ENCODE peak calls at places on chromosomes 4 and X, in seven cellular contexts. One of them, this sample, is unnamed.

GRCh38 chr4:169640261-169640880 is 20.0 kb downstream of the CLCN3 start:
- DNase-seq in SJSA1: no peak
- DNase-seq in memory B cell: no peak
- DNase-seq in tibial artery: no peak
- DNase-seq in activated CD4-positive, alpha-beta T cell treated with anti-CD3 and anti-CD28 coated beads, Interleukin-2, amount 10 ng/mL, durations not matched to agents 7 days and 5 days: no peak
- DNase-seq in activated T-helper 2 cell treated with anti-CD3 and anti-CD28 coated beads, Interferon-gamma antibody, Interleukin-2, Interleukin-4, amounts not matched to agents 10 μg/mL and 5 μg/mL and 100 μg/mL, durations not matched to agents 14 hours and 24 hours and 36 hours: no peak
- DNase-seq in CD4-positive, CD25-positive, alpha-beta regulatory T cell: no peak
- DNase-seq in this sample: no peak

GRCh38 chr4:184506527-184507121 is 32.3 kb upstream of the IRF2 start:
- DNase-seq in SJSA1: no peak
- DNase-seq in memory B cell: peak; percentile 72
- DNase-seq in tibial artery: no peak
- DNase-seq in activated CD4-positive, alpha-beta T cell treated with anti-CD3 and anti-CD28 coated beads, Interleukin-2, amount 10 ng/mL, durations not matched to agents 7 days and 5 days: peak; percentile 57
- DNase-seq in activated T-helper 2 cell treated with anti-CD3 and anti-CD28 coated beads, Interferon-gamma antibody, Interleukin-2, Interleukin-4, amounts not matched to agents 10 μg/mL and 5 μg/mL and 100 μg/mL, durations not matched to agents 14 hours and 24 hours and 36 hours: peak; percentile 20
- DNase-seq in CD4-positive, CD25-positive, alpha-beta regulatory T cell: peak; percentile 6
- DNase-seq in this sample: peak; percentile 87

GRCh38 chr4:151921371-151921770 is 160.6 kb upstream of the GATB start:
- DNase-seq in SJSA1: no peak
- DNase-seq in memory B cell: no peak
- DNase-seq in tibial artery: no peak
- DNase-seq in activated CD4-positive, alpha-beta T cell treated with anti-CD3 and anti-CD28 coated beads, Interleukin-2, amount 10 ng/mL, durations not matched to agents 7 days and 5 days: no peak
- DNase-seq in activated T-helper 2 cell treated with anti-CD3 and anti-CD28 coated beads, Interferon-gamma antibody, Interleukin-2, Interleukin-4, amounts not matched to agents 10 μg/mL and 5 μg/mL and 100 μg/mL, durations not matched to agents 14 hours and 24 hours and 36 hours: no peak
- DNase-seq in CD4-positive, CD25-positive, alpha-beta regulatory T cell: no peak
- DNase-seq in this sample: no peak

GRCh38 chr4:18444286-18444685 is 422.7 kb upstream of the LCORL start:
- DNase-seq in SJSA1: no peak
- DNase-seq in memory B cell: no peak
- DNase-seq in tibial artery: no peak
- DNase-seq in activated CD4-positive, alpha-beta T cell treated with anti-CD3 and anti-CD28 coated beads, Interleukin-2, amount 10 ng/mL, durations not matched to agents 7 days and 5 days: no peak
- DNase-seq in activated T-helper 2 cell treated with anti-CD3 and anti-CD28 coated beads, Interferon-gamma antibody, Interleukin-2, Interleukin-4, amounts not matched to agents 10 μg/mL and 5 μg/mL and 100 μg/mL, durations not matched to agents 14 hours and 24 hours and 36 hours: no peak
- DNase-seq in CD4-positive, CD25-positive, alpha-beta regulatory T cell: no peak
- DNase-seq in this sample: no peak

GRCh38 chr4:128060130-128060619 is 937 bp upstream of the LARP1B start:
- DNase-seq in SJSA1: no peak
- DNase-seq in memory B cell: no peak
- DNase-seq in tibial artery: no peak
- DNase-seq in activated CD4-positive, alpha-beta T cell treated with anti-CD3 and anti-CD28 coated beads, Interleukin-2, amount 10 ng/mL, durations not matched to agents 7 days and 5 days: no peak
- DNase-seq in activated T-helper 2 cell treated with anti-CD3 and anti-CD28 coated beads, Interferon-gamma antibody, Interleukin-2, Interleukin-4, amounts not matched to agents 10 μg/mL and 5 μg/mL and 100 μg/mL, durations not matched to agents 14 hours and 24 hours and 36 hours: no peak
- DNase-seq in CD4-positive, CD25-positive, alpha-beta regulatory T cell: no peak
- DNase-seq in this sample: peak; percentile 21

GRCh38 chrX:2147928-2148327 is 352.8 kb downstream of the DHRSX start:
- DNase-seq in SJSA1: no peak
- DNase-seq in memory B cell: no peak
- DNase-seq in tibial artery: no peak
- DNase-seq in activated CD4-positive, alpha-beta T cell treated with anti-CD3 and anti-CD28 coated beads, Interleukin-2, amount 10 ng/mL, durations not matched to agents 7 days and 5 days: no peak
- DNase-seq in activated T-helper 2 cell treated with anti-CD3 and anti-CD28 coated beads, Interferon-gamma antibody, Interleukin-2, Interleukin-4, amounts not matched to agents 10 μg/mL and 5 μg/mL and 100 μg/mL, durations not matched to agents 14 hours and 24 hours and 36 hours: no peak
- DNase-seq in CD4-positive, CD25-positive, alpha-beta regulatory T cell: no peak
- DNase-seq in this sample: no peak

GRCh38 chr4:84237008-84237407 is 262.1 kb downstream of the NKX6-1 start:
- DNase-seq in SJSA1: no peak
- DNase-seq in memory B cell: no peak
- DNase-seq in tibial artery: no peak
- DNase-seq in activated CD4-positive, alpha-beta T cell treated with anti-CD3 and anti-CD28 coated beads, Interleukin-2, amount 10 ng/mL, durations not matched to agents 7 days and 5 days: no peak
- DNase-seq in activated T-helper 2 cell treated with anti-CD3 and anti-CD28 coated beads, Interferon-gamma antibody, Interleukin-2, Interleukin-4, amounts not matched to agents 10 μg/mL and 5 μg/mL and 100 μg/mL, durations not matched to agents 14 hours and 24 hours and 36 hours: no peak
- DNase-seq in CD4-positive, CD25-positive, alpha-beta regulatory T cell: no peak
- DNase-seq in this sample: no peak

GRCh38 chr4:55447108-55447708 is 51.5 kb downstream of the TMEM165 start:
- DNase-seq in SJSA1: no peak
- DNase-seq in memory B cell: no peak
- DNase-seq in tibial artery: no peak
- DNase-seq in activated CD4-positive, alpha-beta T cell treated with anti-CD3 and anti-CD28 coated beads, Interleukin-2, amount 10 ng/mL, durations not matched to agents 7 days and 5 days: no peak
- DNase-seq in activated T-helper 2 cell treated with anti-CD3 and anti-CD28 coated beads, Interferon-gamma antibody, Interleukin-2, Interleukin-4, amounts not matched to agents 10 μg/mL and 5 μg/mL and 100 μg/mL, durations not matched to agents 14 hours and 24 hours and 36 hours: no peak
- DNase-seq in CD4-positive, CD25-positive, alpha-beta regulatory T cell: no peak
- DNase-seq in this sample: no peak

GRCh38 chr4:23674694-23675093 is 215.2 kb downstream of the PPARGC1A start:
- DNase-seq in SJSA1: no peak
- DNase-seq in memory B cell: no peak
- DNase-seq in tibial artery: no peak
- DNase-seq in activated CD4-positive, alpha-beta T cell treated with anti-CD3 and anti-CD28 coated beads, Interleukin-2, amount 10 ng/mL, durations not matched to agents 7 days and 5 days: no peak
- DNase-seq in activated T-helper 2 cell treated with anti-CD3 and anti-CD28 coated beads, Interferon-gamma antibody, Interleukin-2, Interleukin-4, amounts not matched to agents 10 μg/mL and 5 μg/mL and 100 μg/mL, durations not matched to agents 14 hours and 24 hours and 36 hours: no peak
- DNase-seq in CD4-positive, CD25-positive, alpha-beta regulatory T cell: no peak
- DNase-seq in this sample: no peak

GRCh38 chr4:244471-244870 is 60.8 kb downstream of the ZNF732 start:
- DNase-seq in SJSA1: no peak
- DNase-seq in memory B cell: peak; percentile 63
- DNase-seq in tibial artery: peak; percentile 55
- DNase-seq in activated CD4-positive, alpha-beta T cell treated with anti-CD3 and anti-CD28 coated beads, Interleukin-2, amount 10 ng/mL, durations not matched to agents 7 days and 5 days: peak; percentile 52
- DNase-seq in activated T-helper 2 cell treated with anti-CD3 and anti-CD28 coated beads, Interferon-gamma antibody, Interleukin-2, Interleukin-4, amounts not matched to agents 10 μg/mL and 5 μg/mL and 100 μg/mL, durations not matched to agents 14 hours and 24 hours and 36 hours: peak; percentile 31
- DNase-seq in CD4-positive, CD25-positive, alpha-beta regulatory T cell: peak; percentile 50
- DNase-seq in this sample: peak; percentile 59

GRCh38 chr4:175656615-175657014 is 155.4 kb downstream of the GPM6A start:
- DNase-seq in SJSA1: no peak
- DNase-seq in memory B cell: no peak
- DNase-seq in tibial artery: no peak
- DNase-seq in activated CD4-positive, alpha-beta T cell treated with anti-CD3 and anti-CD28 coated beads, Interleukin-2, amount 10 ng/mL, durations not matched to agents 7 days and 5 days: no peak
- DNase-seq in activated T-helper 2 cell treated with anti-CD3 and anti-CD28 coated beads, Interferon-gamma antibody, Interleukin-2, Interleukin-4, amounts not matched to agents 10 μg/mL and 5 μg/mL and 100 μg/mL, durations not matched to agents 14 hours and 24 hours and 36 hours: no peak
- DNase-seq in CD4-positive, CD25-positive, alpha-beta regulatory T cell: no peak
- DNase-seq in this sample: peak; percentile 32

GRCh38 chrX:124455966-124456365 is 109.6 kb downstream of the SH2D1A start:
- DNase-seq in SJSA1: no peak
- DNase-seq in memory B cell: no peak
- DNase-seq in tibial artery: no peak
- DNase-seq in activated CD4-positive, alpha-beta T cell treated with anti-CD3 and anti-CD28 coated beads, Interleukin-2, amount 10 ng/mL, durations not matched to agents 7 days and 5 days: no peak
- DNase-seq in activated T-helper 2 cell treated with anti-CD3 and anti-CD28 coated beads, Interferon-gamma antibody, Interleukin-2, Interleukin-4, amounts not matched to agents 10 μg/mL and 5 μg/mL and 100 μg/mL, durations not matched to agents 14 hours and 24 hours and 36 hours: no peak
- DNase-seq in CD4-positive, CD25-positive, alpha-beta regulatory T cell: no peak
- DNase-seq in this sample: no peak

GRCh38 chr4:121633642-121634041 is 63.1 kb downstream of the ANXA5 start:
- DNase-seq in SJSA1: no peak
- DNase-seq in memory B cell: no peak
- DNase-seq in tibial artery: no peak
- DNase-seq in activated CD4-positive, alpha-beta T cell treated with anti-CD3 and anti-CD28 coated beads, Interleukin-2, amount 10 ng/mL, durations not matched to agents 7 days and 5 days: no peak
- DNase-seq in activated T-helper 2 cell treated with anti-CD3 and anti-CD28 coated beads, Interferon-gamma antibody, Interleukin-2, Interleukin-4, amounts not matched to agents 10 μg/mL and 5 μg/mL and 100 μg/mL, durations not matched to agents 14 hours and 24 hours and 36 hours: no peak
- DNase-seq in CD4-positive, CD25-positive, alpha-beta regulatory T cell: no peak
- DNase-seq in this sample: no peak

GRCh38 chr4:52638717-52639116 is 20.4 kb downstream of the USP46 start:
- DNase-seq in SJSA1: no peak
- DNase-seq in memory B cell: peak; percentile 19
- DNase-seq in tibial artery: no peak
- DNase-seq in activated CD4-positive, alpha-beta T cell treated with anti-CD3 and anti-CD28 coated beads, Interleukin-2, amount 10 ng/mL, durations not matched to agents 7 days and 5 days: no peak
- DNase-seq in activated T-helper 2 cell treated with anti-CD3 and anti-CD28 coated beads, Interferon-gamma antibody, Interleukin-2, Interleukin-4, amounts not matched to agents 10 μg/mL and 5 μg/mL and 100 μg/mL, durations not matched to agents 14 hours and 24 hours and 36 hours: no peak
- DNase-seq in CD4-positive, CD25-positive, alpha-beta regulatory T cell: no peak
- DNase-seq in this sample: no peak

GRCh38 chrX:109155161-109155560 is 326.7 kb downstream of the GUCY2F start:
- DNase-seq in SJSA1: no peak
- DNase-seq in memory B cell: no peak
- DNase-seq in tibial artery: no peak
- DNase-seq in activated CD4-positive, alpha-beta T cell treated with anti-CD3 and anti-CD28 coated beads, Interleukin-2, amount 10 ng/mL, durations not matched to agents 7 days and 5 days: no peak
- DNase-seq in activated T-helper 2 cell treated with anti-CD3 and anti-CD28 coated beads, Interferon-gamma antibody, Interleukin-2, Interleukin-4, amounts not matched to agents 10 μg/mL and 5 μg/mL and 100 μg/mL, durations not matched to agents 14 hours and 24 hours and 36 hours: no peak
- DNase-seq in CD4-positive, CD25-positive, alpha-beta regulatory T cell: no peak
- DNase-seq in this sample: no peak

GRCh38 chr4:156442961-156443360 is 489.3 kb upstream of the CTSO start:
- DNase-seq in SJSA1: no peak
- DNase-seq in memory B cell: no peak
- DNase-seq in tibial artery: no peak
- DNase-seq in activated CD4-positive, alpha-beta T cell treated with anti-CD3 and anti-CD28 coated beads, Interleukin-2, amount 10 ng/mL, durations not matched to agents 7 days and 5 days: no peak
- DNase-seq in activated T-helper 2 cell treated with anti-CD3 and anti-CD28 coated beads, Interferon-gamma antibody, Interleukin-2, Interleukin-4, amounts not matched to agents 10 μg/mL and 5 μg/mL and 100 μg/mL, durations not matched to agents 14 hours and 24 hours and 36 hours: no peak
- DNase-seq in CD4-positive, CD25-positive, alpha-beta regulatory T cell: no peak
- DNase-seq in this sample: no peak

GRCh38 chrX:110318664-110318968 is 731 bp upstream of the AMMECR1 start:
- DNase-seq in SJSA1: no peak
- DNase-seq in memory B cell: no peak
- DNase-seq in tibial artery: no peak
- DNase-seq in activated CD4-positive, alpha-beta T cell treated with anti-CD3 and anti-CD28 coated beads, Interleukin-2, amount 10 ng/mL, durations not matched to agents 7 days and 5 days: no peak
- DNase-seq in activated T-helper 2 cell treated with anti-CD3 and anti-CD28 coated beads, Interferon-gamma antibody, Interleukin-2, Interleukin-4, amounts not matched to agents 10 μg/mL and 5 μg/mL and 100 μg/mL, durations not matched to agents 14 hours and 24 hours and 36 hours: no peak
- DNase-seq in CD4-positive, CD25-positive, alpha-beta regulatory T cell: no peak
- DNase-seq in this sample: no peak

GRCh38 chrX:108072746-108073145 is 18.6 kb downstream of the PSMD10 start:
- DNase-seq in SJSA1: peak; percentile 30
- DNase-seq in memory B cell: no peak
- DNase-seq in tibial artery: no peak
- DNase-seq in activated CD4-positive, alpha-beta T cell treated with anti-CD3 and anti-CD28 coated beads, Interleukin-2, amount 10 ng/mL, durations not matched to agents 7 days and 5 days: no peak
- DNase-seq in activated T-helper 2 cell treated with anti-CD3 and anti-CD28 coated beads, Interferon-gamma antibody, Interleukin-2, Interleukin-4, amounts not matched to agents 10 μg/mL and 5 μg/mL and 100 μg/mL, durations not matched to agents 14 hours and 24 hours and 36 hours: no peak
- DNase-seq in CD4-positive, CD25-positive, alpha-beta regulatory T cell: no peak
- DNase-seq in this sample: no peak